ENCODE peak calls at places on chromosomes 11 and 22, in seven cellular contexts. One of them, this sample, is unnamed.

GRCh38 chr11:64865286-64866172 is 12.9 kb downstream of the EHD1 start:
- DNase-seq in endodermal cell: no peak
- DNase-seq in coronary artery: no peak
- DNase-seq in pancreas: no peak
- DNase-seq in tibial artery: peak
- DNase-seq in transverse colon: no peak
- DNase-seq in BJ: peak
- DNase-seq in this sample: peak

GRCh38 chr22:25388415-25388814 is 169.0 kb downstream of the CRYBB2 start:
- DNase-seq in endodermal cell: no peak
- DNase-seq in coronary artery: no peak
- DNase-seq in pancreas: no peak
- DNase-seq in tibial artery: no peak
- DNase-seq in transverse colon: no peak
- DNase-seq in BJ: no peak
- DNase-seq in this sample: no peak

GRCh38 chr22:27331526-27332281 is 469.9 kb downstream of the MN1 start:
- DNase-seq in endodermal cell: peak
- DNase-seq in coronary artery: peak
- DNase-seq in pancreas: peak
- DNase-seq in tibial artery: peak
- DNase-seq in transverse colon: peak
- DNase-seq in BJ: no peak
- DNase-seq in this sample: peak

GRCh38 chr11:95884364-95884763 is 39.5 kb downstream of the MTMR2 start:
- DNase-seq in endodermal cell: no peak
- DNase-seq in coronary artery: no peak
- DNase-seq in pancreas: no peak
- DNase-seq in tibial artery: no peak
- DNase-seq in transverse colon: no peak
- DNase-seq in BJ: no peak
- DNase-seq in this sample: peak

GRCh38 chr22:20587206-20587958 is 80.0 kb downstream of the MED15 start:
- DNase-seq in endodermal cell: no peak
- DNase-seq in coronary artery: no peak
- DNase-seq in pancreas: no peak
- DNase-seq in tibial artery: no peak
- DNase-seq in transverse colon: no peak
- DNase-seq in BJ: no peak
- DNase-seq in this sample: no peak

GRCh38 chr11:130671801-130672700 is 223.6 kb downstream of the ADAMTS15 start:
- DNase-seq in endodermal cell: peak
- DNase-seq in coronary artery: peak
- DNase-seq in pancreas: peak
- DNase-seq in tibial artery: peak
- DNase-seq in transverse colon: peak
- DNase-seq in BJ: peak
- DNase-seq in this sample: peak

GRCh38 chr11:26078217-26078821 is 253.6 kb upstream of the ANO3 start:
- DNase-seq in endodermal cell: no peak
- DNase-seq in coronary artery: no peak
- DNase-seq in pancreas: no peak
- DNase-seq in tibial artery: no peak
- DNase-seq in transverse colon: no peak
- DNase-seq in BJ: no peak
- DNase-seq in this sample: no peak

GRCh38 chr11:17746096-17746495 is 11.5 kb downstream of the KCNC1 start:
- DNase-seq in endodermal cell: no peak
- DNase-seq in coronary artery: no peak
- DNase-seq in pancreas: no peak
- DNase-seq in tibial artery: peak
- DNase-seq in transverse colon: no peak
- DNase-seq in BJ: no peak
- DNase-seq in this sample: no peak

GRCh38 chr22:23240639-23241389 is 60.5 kb downstream of the BCR start:
- DNase-seq in endodermal cell: peak
- DNase-seq in coronary artery: no peak
- DNase-seq in pancreas: no peak
- DNase-seq in tibial artery: no peak
- DNase-seq in transverse colon: no peak
- DNase-seq in BJ: no peak
- DNase-seq in this sample: no peak

GRCh38 chr11:17853280-17853679 is 118.7 kb downstream of the KCNC1 start:
- DNase-seq in endodermal cell: no peak
- DNase-seq in coronary artery: no peak
- DNase-seq in pancreas: no peak
- DNase-seq in tibial artery: no peak
- DNase-seq in transverse colon: no peak
- DNase-seq in BJ: no peak
- DNase-seq in this sample: no peak

GRCh38 chr11:69130586-69131566 is 24.9 kb upstream of the SMIM38 start:
- DNase-seq in endodermal cell: peak
- DNase-seq in coronary artery: peak
- DNase-seq in pancreas: no peak
- DNase-seq in tibial artery: peak
- DNase-seq in transverse colon: no peak
- DNase-seq in BJ: no peak
- DNase-seq in this sample: no peak

GRCh38 chr11:85918910-85919794 is 64.0 kb downstream of the CCDC83 start:
- DNase-seq in endodermal cell: no peak
- DNase-seq in coronary artery: no peak
- DNase-seq in pancreas: no peak
- DNase-seq in tibial artery: no peak
- DNase-seq in transverse colon: no peak
- DNase-seq in BJ: no peak
- DNase-seq in this sample: peak

GRCh38 chr11:107457205-107457557 is 444 bp downstream of the CWF19L2 start:
- DNase-seq in endodermal cell: no peak
- DNase-seq in coronary artery: no peak
- DNase-seq in pancreas: no peak
- DNase-seq in tibial artery: no peak
- DNase-seq in transverse colon: no peak
- DNase-seq in BJ: no peak
- DNase-seq in this sample: no peak

GRCh38 chr22:23077627-23078461 is 7.5 kb downstream of the GNAZ start:
- DNase-seq in endodermal cell: no peak
- DNase-seq in coronary artery: no peak
- DNase-seq in pancreas: no peak
- DNase-seq in tibial artery: no peak
- DNase-seq in transverse colon: no peak
- DNase-seq in BJ: no peak
- DNase-seq in this sample: no peak

GRCh38 chr11:91248199-91248807 is 976.3 kb upstream of the FAT3 start:
- DNase-seq in endodermal cell: peak
- DNase-seq in coronary artery: no peak
- DNase-seq in pancreas: peak
- DNase-seq in tibial artery: no peak
- DNase-seq in transverse colon: no peak
- DNase-seq in BJ: no peak
- DNase-seq in this sample: no peak

GRCh38 chr11:131864205-131864604 is 493.8 kb downstream of the NTM start:
- DNase-seq in endodermal cell: no peak
- DNase-seq in coronary artery: no peak
- DNase-seq in pancreas: no peak
- DNase-seq in tibial artery: no peak
- DNase-seq in transverse colon: no peak
- DNase-seq in BJ: no peak
- DNase-seq in this sample: no peak

GRCh38 chr11:11810764-11811726 is 30.7 kb upstream of the USP47 start:
- DNase-seq in endodermal cell: peak
- DNase-seq in coronary artery: no peak
- DNase-seq in pancreas: no peak
- DNase-seq in tibial artery: no peak
- DNase-seq in transverse colon: no peak
- DNase-seq in BJ: no peak
- DNase-seq in this sample: no peak

GRCh38 chr11:59102259-59102765 is 4.7 kb upstream of the FAM111B start:
- DNase-seq in endodermal cell: peak
- DNase-seq in coronary artery: no peak
- DNase-seq in pancreas: peak
- DNase-seq in tibial artery: peak
- DNase-seq in transverse colon: peak
- DNase-seq in BJ: no peak
- DNase-seq in this sample: peak

GRCh38 chr11:11966826-11967668 is 41.4 kb downstream of the DKK3 start:
- DNase-seq in endodermal cell: peak
- DNase-seq in coronary artery: peak
- DNase-seq in pancreas: peak
- DNase-seq in tibial artery: peak
- DNase-seq in transverse colon: peak
- DNase-seq in BJ: no peak
- DNase-seq in this sample: peak

DNA sequence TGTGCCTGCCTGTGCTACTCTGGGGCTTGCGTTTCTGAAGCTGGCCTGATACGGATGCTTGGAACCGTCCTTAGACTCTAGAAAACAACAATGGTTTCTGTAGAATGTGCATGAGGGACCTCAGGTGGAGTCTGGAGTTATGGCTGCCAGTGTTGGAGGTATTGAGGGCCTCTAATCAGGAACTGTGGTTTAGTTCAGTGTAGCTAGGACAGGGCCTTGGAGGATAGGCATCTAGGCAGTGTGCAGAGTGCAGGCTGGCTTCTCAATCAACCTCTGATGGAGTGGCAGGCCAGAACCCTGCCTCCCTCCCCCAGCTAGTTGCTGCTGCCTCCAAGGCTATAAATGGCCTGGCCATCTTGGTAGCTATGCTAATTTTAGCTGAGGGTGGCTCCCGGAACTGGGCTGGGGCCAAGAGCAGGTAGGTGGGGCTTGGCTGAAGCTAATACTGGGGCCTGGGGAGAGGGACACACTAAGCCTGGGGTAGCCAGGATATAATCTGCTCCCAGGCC is 4.0 kb downstream of the STIM1 start:
- DNase-seq in endodermal cell: peak
- DNase-seq in coronary artery: no peak
- DNase-seq in pancreas: peak
- DNase-seq in tibial artery: peak
- DNase-seq in transverse colon: peak
- DNase-seq in BJ: no peak
- DNase-seq in this sample: no peak
- H3K4me3 ChIP-seq in endodermal cell: no peak
- H3K4me3 ChIP-seq in coronary artery: peak
- H3K4me3 ChIP-seq in pancreas: no peak
- H3K4me3 ChIP-seq in tibial artery: peak
- H3K4me3 ChIP-seq in transverse colon: peak
- H3K4me3 ChIP-seq in BJ: no peak
- H3K4me3 ChIP-seq in this sample: no peak

DNA sequence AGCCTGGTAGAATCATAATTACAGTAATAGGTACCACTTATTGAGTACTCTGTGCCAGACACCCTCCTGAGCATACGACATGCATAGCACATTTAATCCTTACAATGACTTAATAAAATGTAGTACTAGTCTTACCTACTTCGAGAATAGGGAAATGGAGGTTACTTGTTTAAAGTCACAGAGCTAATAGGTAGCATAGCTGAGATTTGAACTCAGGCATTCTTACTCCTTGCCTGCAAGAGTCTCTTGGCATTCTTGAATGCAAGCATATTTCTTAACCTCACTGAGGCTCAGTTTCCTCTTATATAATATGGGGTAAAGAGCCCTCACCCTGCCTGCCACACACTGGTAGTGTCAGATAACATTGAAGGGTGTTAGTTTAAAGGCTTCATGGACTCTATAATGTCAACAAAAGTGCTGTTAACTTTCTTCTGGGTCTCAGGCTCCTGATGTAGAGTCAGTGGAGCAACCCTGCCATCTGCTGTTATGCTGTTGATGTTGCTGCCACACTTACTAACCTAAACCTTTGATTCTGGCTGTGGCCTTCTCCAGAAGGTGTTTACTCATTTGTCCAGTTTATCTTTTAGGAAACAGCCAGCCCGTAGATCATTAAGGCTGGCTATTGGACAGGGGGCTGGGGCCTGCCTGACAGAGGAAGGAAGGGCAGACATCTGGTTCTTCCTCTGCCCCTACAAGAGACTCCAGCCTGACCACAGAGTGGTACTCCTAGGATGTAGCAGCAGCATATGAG is 18.9 kb downstream of the LIMK2 start:
- DNase-seq in endodermal cell: peak
- DNase-seq in coronary artery: no peak
- DNase-seq in pancreas: peak
- DNase-seq in tibial artery: no peak
- DNase-seq in transverse colon: peak
- DNase-seq in BJ: no peak
- DNase-seq in this sample: peak
- TF ChIP-seq CTCF in endodermal cell: peak
- TF ChIP-seq CTCF in coronary artery: peak
- TF ChIP-seq CTCF in pancreas: peak
- TF ChIP-seq CTCF in tibial artery: peak
- TF ChIP-seq CTCF in transverse colon: peak
- TF ChIP-seq CTCF in BJ: peak
- TF ChIP-seq CTCF in this sample: peak

DNA sequence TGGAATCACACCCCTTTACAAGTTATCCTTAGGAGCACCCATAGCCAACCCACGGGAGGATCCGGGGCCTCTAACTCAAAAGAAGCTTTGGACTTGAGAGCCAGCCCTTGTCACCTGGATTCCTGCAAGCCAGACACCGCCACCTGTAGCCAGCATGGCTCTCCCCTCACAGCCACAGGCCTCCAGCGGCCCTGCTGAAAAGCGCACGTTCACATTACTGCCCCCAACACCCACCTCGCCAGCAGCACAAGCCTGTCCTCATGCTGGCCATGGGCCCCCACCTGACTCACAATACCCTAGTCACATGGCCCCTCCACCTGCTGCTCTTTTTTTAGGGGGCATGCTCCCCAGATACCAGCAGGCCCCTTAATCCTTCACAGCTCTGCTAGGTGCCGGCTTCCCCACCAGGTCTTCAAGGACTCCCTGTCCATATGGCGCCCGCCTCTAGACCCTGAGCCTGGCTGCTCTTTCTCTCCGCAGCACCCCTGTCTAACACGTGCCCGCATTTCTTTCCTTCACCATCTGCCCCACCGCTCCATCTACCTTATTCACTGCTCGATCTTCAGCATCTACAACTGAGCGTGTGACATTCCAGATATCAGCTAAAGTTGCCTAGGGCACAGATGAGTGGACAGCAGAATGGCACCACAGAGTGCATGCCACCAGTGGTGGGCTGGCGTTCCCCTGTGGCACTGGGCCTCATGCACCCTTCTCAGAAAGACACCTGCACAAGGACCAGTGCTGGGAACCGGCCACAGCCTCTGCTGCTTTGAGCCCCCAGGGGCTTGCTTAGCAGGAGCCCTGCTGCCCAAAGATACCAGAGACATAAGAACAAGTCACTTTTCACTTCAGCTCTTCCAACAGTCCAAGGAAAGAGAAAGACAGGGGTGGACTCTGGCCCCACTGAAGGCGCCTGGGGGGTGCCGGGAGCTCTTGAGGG is 6.6 kb downstream of the CARS1 start:
- DNase-seq in endodermal cell: no peak
- DNase-seq in coronary artery: no peak
- DNase-seq in pancreas: no peak
- DNase-seq in tibial artery: no peak
- DNase-seq in transverse colon: no peak
- DNase-seq in BJ: no peak
- DNase-seq in this sample: no peak
- H3K4me3 ChIP-seq in endodermal cell: no peak
- H3K4me3 ChIP-seq in coronary artery: no peak
- H3K4me3 ChIP-seq in pancreas: no peak
- H3K4me3 ChIP-seq in tibial artery: no peak
- H3K4me3 ChIP-seq in transverse colon: no peak
- H3K4me3 ChIP-seq in BJ: no peak
- H3K4me3 ChIP-seq in this sample: peak

GRCh38 chr22:49524362-49524761 is 303.3 kb downstream of the BRD1 start:
- DNase-seq in endodermal cell: no peak
- DNase-seq in coronary artery: no peak
- DNase-seq in pancreas: no peak
- DNase-seq in tibial artery: peak
- DNase-seq in transverse colon: no peak
- DNase-seq in BJ: no peak
- DNase-seq in this sample: no peak
- TF ChIP-seq CTCF in endodermal cell: no peak
- TF ChIP-seq CTCF in coronary artery: no peak
- TF ChIP-seq CTCF in pancreas: no peak
- TF ChIP-seq CTCF in tibial artery: no peak
- TF ChIP-seq CTCF in transverse colon: no peak
- TF ChIP-seq CTCF in BJ: no peak
- TF ChIP-seq CTCF in this sample: no peak

This sample was measured in AG10803.